ENCODE peak calls at places on chromosomes 4 and X, in five cellular contexts. One of them, this sample, is unnamed. For H3K4me1, the result is how much of the 10 kb centered on the place peaks cover.

GRCh38 chrX:108396188-108396885 is 41.9 kb downstream of the COL4A6 start:
- DNase-seq in breast epithelium: no peak
- DNase-seq in left ventricle myocardium inferior: no peak
- DNase-seq in right lobe of liver: no peak
- DNase-seq in ovary: no peak
- DNase-seq in this sample: no peak

GRCh38 chr4:139453371-139454110 is 380 bp upstream of the RAB33B start:
- DNase-seq in ovary: peak
- DNase-seq in breast epithelium: peak
- DNase-seq in right lobe of liver: peak
- DNase-seq in left ventricle myocardium inferior: peak
- DNase-seq in this sample: peak

GRCh38 chr4:154507170-154507569 is 15.6 kb upstream of the DCHS2 start:
- DNase-seq in breast epithelium: no peak
- DNase-seq in right lobe of liver: no peak
- DNase-seq in left ventricle myocardium inferior: no peak
- DNase-seq in ovary: no peak
- DNase-seq in this sample: no peak

GRCh38 chr4:71201817-71202576 is 136.8 kb upstream of the SLC4A4 start:
- DNase-seq in ovary: no peak
- DNase-seq in right lobe of liver: no peak
- DNase-seq in breast epithelium: no peak
- DNase-seq in left ventricle myocardium inferior: no peak
- DNase-seq in this sample: no peak

GRCh38 chr4:2469192-2469984 is 482 bp downstream of the RNF4 start:
- DNase-seq in ovary: peak
- DNase-seq in right lobe of liver: peak
- DNase-seq in left ventricle myocardium inferior: peak
- DNase-seq in breast epithelium: peak
- DNase-seq in this sample: no peak

GRCh38 chrX:71181910-71182799 is 37.5 kb downstream of the NLGN3 start:
- DNase-seq in breast epithelium: peak
- DNase-seq in ovary: peak
- DNase-seq in right lobe of liver: peak
- DNase-seq in left ventricle myocardium inferior: peak
- DNase-seq in this sample: peak

GRCh38 chr4:139651282-139652194 is 14.1 kb upstream of the MGST2 start:
- DNase-seq in breast epithelium: peak
- DNase-seq in ovary: peak
- DNase-seq in left ventricle myocardium inferior: peak
- DNase-seq in right lobe of liver: peak
- DNase-seq in this sample: peak

GRCh38 chr4:75110061-75110460 is 177.1 kb downstream of the PARM1 start:
- DNase-seq in right lobe of liver: no peak
- DNase-seq in left ventricle myocardium inferior: no peak
- DNase-seq in breast epithelium: no peak
- DNase-seq in ovary: no peak
- DNase-seq in this sample: no peak

GRCh38 chrX:136847874-136848273 is 32.7 kb downstream of the RBMX start:
- DNase-seq in left ventricle myocardium inferior: no peak
- DNase-seq in ovary: no peak
- DNase-seq in right lobe of liver: no peak
- DNase-seq in breast epithelium: no peak
- DNase-seq in this sample: no peak

GRCh38 chr4:127421418-127421817 is 211.3 kb upstream of the INTU start:
- DNase-seq in breast epithelium: no peak
- DNase-seq in ovary: no peak
- DNase-seq in right lobe of liver: no peak
- DNase-seq in left ventricle myocardium inferior: no peak
- DNase-seq in this sample: no peak

DNA sequence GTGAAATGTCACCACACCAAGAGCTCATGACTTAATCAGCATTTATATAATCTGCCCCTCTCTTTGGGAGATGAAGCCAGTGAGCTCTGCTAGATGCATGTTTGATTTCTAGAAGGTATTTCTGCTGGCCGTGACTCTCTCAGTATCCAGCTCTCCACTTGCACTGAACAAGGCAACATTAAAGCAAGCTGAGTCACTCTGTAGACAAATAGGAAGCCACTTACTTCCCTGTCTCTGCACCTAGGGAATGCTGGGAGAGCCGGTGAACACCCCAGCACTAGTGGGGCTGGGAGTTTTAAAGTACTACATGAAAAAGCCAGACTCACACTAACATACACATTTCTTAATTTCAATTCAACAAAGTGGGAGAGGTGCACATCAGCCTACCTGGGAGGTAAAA is 79.2 kb downstream of the MID1IP1 start:
- DNase-seq in right lobe of liver: no peak
- DNase-seq in left ventricle myocardium inferior: no peak
- DNase-seq in breast epithelium: no peak
- DNase-seq in ovary: no peak
- DNase-seq in this sample: no peak
- H3K4me1 ChIP-seq in right lobe of liver: under half
- H3K4me1 ChIP-seq in left ventricle myocardium inferior: under half
- H3K4me1 ChIP-seq in breast epithelium: under half
- H3K4me1 ChIP-seq in ovary: under half
- H3K4me1 ChIP-seq in this sample: under half

GRCh38 chrX:3348191-3348590 is 1.7 kb upstream of the MXRA5 start:
- DNase-seq in breast epithelium: no peak
- DNase-seq in left ventricle myocardium inferior: no peak
- DNase-seq in ovary: no peak
- DNase-seq in right lobe of liver: no peak
- DNase-seq in this sample: no peak

GRCh38 chrX:3351287-3351686 is 4.8 kb upstream of the MXRA5 start:
- DNase-seq in breast epithelium: no peak
- DNase-seq in right lobe of liver: no peak
- DNase-seq in left ventricle myocardium inferior: no peak
- DNase-seq in ovary: no peak
- DNase-seq in this sample: no peak

GRCh38 chrX:3346436-3347329 is at the start of gene MXRA5:
- DNase-seq in right lobe of liver: no peak
- DNase-seq in ovary: no peak
- DNase-seq in breast epithelium: no peak
- DNase-seq in left ventricle myocardium inferior: peak
- DNase-seq in this sample: no peak

DNA sequence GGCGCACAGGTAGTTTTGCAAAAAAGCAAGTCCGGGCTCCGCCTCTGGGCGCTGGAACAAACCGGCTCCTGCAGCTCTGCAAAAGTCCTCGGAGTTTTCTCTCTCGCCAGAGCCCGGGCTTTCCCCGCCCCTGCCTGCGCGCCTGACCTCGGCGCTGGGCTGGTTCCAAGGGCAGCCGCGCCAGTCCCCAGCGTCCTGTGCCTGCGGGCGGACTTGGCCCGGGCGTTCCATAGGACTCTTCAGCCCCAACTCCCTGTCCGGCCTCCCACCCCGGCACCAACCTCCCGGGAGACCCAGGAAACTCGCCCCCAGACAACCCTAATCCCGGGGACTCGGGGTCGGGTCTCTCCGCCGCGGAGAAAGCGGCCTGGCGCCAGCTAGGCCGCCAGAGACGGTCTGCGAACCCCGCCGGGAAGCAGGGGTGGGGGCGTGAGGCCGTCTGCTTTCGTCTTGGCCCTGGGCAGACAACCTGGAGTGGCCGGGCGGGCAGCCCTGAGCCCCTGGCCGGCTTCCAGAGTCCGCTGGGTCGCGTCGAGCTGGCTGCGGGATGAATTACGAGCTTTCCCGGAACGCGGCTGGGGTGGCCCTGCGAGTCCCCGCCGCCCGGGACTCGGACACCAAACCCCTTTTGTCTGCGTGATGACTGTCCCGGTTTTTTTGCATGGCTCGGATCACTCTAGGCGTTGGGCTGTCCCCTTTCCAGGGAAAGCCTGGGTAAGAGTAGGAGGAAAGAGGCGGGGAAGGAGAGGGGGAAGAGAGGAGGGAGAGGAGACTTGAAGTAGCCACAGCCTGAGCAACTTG is 971 bp downstream of the MXRA5 start:
- DNase-seq in breast epithelium: peak
- DNase-seq in left ventricle myocardium inferior: peak
- DNase-seq in ovary: no peak
- DNase-seq in right lobe of liver: peak
- DNase-seq in this sample: no peak
- H3K27ac ChIP-seq in breast epithelium: peak
- H3K27ac ChIP-seq in left ventricle myocardium inferior: peak
- H3K27ac ChIP-seq in ovary: no peak
- H3K27ac ChIP-seq in right lobe of liver: no peak
- H3K27ac ChIP-seq in this sample: peak

GRCh38 chr4:123416462-123416861 is 19.9 kb downstream of the SPRY1 start:
- DNase-seq in ovary: no peak
- DNase-seq in breast epithelium: no peak
- DNase-seq in right lobe of liver: no peak
- DNase-seq in left ventricle myocardium inferior: no peak
- DNase-seq in this sample: no peak

GRCh38 chr4:123412700-123413512 is 16.3 kb downstream of the SPRY1 start:
- DNase-seq in ovary: no peak
- DNase-seq in left ventricle myocardium inferior: no peak
- DNase-seq in right lobe of liver: no peak
- DNase-seq in breast epithelium: no peak
- DNase-seq in this sample: no peak

GRCh38 chr4:123418486-123418931 is 21.9 kb downstream of the SPRY1 start:
- DNase-seq in breast epithelium: no peak
- DNase-seq in left ventricle myocardium inferior: no peak
- DNase-seq in ovary: no peak
- DNase-seq in right lobe of liver: no peak
- DNase-seq in this sample: no peak

GRCh38 chr4:123417813-123418212 is 21.2 kb downstream of the SPRY1 start:
- DNase-seq in left ventricle myocardium inferior: no peak
- DNase-seq in right lobe of liver: no peak
- DNase-seq in breast epithelium: no peak
- DNase-seq in ovary: no peak
- DNase-seq in this sample: no peak

GRCh38 chr4:123415977-123416376 is 19.4 kb downstream of the SPRY1 start:
- DNase-seq in left ventricle myocardium inferior: no peak
- DNase-seq in ovary: no peak
- DNase-seq in breast epithelium: no peak
- DNase-seq in right lobe of liver: no peak
- DNase-seq in this sample: no peak
- H3K4me1 ChIP-seq in left ventricle myocardium inferior: under half
- H3K4me1 ChIP-seq in ovary: under half
- H3K4me1 ChIP-seq in breast epithelium: under half
- H3K4me1 ChIP-seq in right lobe of liver: under half
- H3K4me1 ChIP-seq in this sample: under half

DNA sequence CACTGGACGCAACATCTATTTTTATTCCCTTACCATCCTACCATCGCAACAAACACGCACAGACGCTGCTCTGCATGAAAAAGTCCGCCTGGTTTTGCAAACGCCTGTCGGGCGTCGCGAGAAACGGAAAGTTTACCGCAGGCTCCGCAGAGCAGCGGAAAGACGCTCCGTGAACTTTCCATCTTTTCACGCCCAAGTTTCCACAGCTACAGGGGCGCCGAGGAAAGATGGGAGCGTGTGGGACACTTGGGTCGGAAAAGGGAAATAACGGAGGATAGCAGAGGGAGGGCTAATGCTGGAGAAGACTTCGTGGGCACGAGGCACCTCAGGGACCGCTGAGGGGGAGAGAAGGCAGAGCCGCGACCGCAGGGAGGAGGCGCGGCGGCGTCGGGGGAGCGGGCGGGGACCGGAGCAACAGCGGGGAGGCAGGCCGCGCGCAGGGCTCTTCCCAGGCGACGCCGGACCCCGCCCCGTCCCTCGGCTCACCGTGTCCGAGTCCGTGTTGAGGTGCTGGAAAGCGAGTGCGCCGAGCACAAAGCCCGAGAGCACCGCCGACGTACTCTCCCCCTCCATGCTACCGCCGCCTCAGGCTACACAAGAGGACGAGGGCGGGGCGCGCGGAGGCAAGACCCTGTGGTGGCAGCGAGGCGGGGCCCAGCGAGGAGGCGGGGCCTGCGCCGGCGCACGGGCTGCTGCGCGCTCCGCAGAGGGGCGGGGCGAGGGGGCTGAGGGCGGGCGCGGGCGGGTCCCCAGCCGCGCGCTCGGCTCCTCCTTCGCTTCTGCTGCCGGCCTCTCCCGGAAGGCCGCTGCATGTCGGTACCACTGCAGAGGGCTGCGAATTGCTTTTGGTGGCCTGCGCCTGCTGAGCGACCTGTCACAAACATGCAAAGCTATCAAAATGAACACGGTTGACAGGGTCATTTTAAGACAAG is at the start of gene ABRAXAS1:
- DNase-seq in ovary: peak
- DNase-seq in right lobe of liver: peak
- DNase-seq in breast epithelium: peak
- DNase-seq in left ventricle myocardium inferior: peak
- DNase-seq in this sample: peak
- H3K27ac ChIP-seq in ovary: peak
- H3K27ac ChIP-seq in right lobe of liver: peak
- H3K27ac ChIP-seq in breast epithelium: peak
- H3K27ac ChIP-seq in left ventricle myocardium inferior: peak
- H3K27ac ChIP-seq in this sample: peak

DNA sequence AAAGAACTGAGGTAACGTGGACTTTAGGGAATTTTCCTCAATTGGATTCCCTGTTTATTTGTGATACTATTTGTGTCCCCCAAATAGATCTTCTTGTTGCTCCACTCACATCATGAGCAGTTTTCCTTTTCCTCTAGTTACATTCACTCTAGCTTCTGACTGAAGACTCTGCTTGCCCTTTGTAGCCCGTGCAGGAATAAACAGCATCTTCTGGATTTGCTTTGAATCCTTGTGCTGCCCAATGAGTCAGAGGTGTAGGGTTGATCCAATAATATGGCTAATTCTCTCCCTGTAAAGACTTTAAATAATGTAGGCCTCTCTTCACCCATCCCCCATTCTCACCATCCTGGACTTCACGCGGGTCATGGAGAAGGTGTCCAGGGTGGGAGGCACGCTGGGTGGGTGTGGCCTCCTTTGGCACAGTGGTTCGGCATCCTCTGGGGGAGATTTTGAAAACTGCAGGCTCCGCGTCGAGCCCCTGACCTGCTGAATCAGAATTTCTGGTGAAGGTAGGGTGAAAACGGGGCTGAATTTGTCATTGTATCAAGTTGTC is 9.0 kb downstream of the HAND2 start:
- DNase-seq in breast epithelium: no peak
- DNase-seq in ovary: no peak
- DNase-seq in right lobe of liver: no peak
- DNase-seq in left ventricle myocardium inferior: no peak
- DNase-seq in this sample: no peak
- H3K4me1 ChIP-seq in breast epithelium: under half
- H3K4me1 ChIP-seq in ovary: under half
- H3K4me1 ChIP-seq in right lobe of liver: under half
- H3K4me1 ChIP-seq in left ventricle myocardium inferior: half or more
- H3K4me1 ChIP-seq in this sample: under half

DNA sequence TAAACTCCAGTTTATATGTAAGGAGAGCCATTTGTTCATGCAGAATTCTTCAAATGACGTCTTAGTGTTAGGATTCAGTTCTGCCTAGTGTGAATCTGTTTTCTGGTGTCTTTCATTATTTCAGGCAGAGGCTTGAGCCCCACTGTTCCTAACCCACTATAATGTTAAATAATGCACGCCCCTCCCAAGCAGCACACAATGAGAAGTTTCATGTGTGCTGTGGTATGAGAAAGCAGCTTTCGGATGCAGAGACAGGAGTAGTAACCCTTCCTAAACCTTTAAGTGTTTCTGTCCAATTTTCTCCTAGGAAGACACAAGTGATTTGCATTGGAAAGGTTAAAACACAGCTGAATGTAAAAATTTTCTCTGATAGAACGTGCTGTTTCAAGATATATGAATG is 54.5 kb downstream of the TRIM2 start:
- DNase-seq in left ventricle myocardium inferior: no peak
- DNase-seq in ovary: no peak
- DNase-seq in breast epithelium: no peak
- DNase-seq in right lobe of liver: no peak
- DNase-seq in this sample: no peak
- H3K27ac ChIP-seq in left ventricle myocardium inferior: no peak
- H3K27ac ChIP-seq in ovary: no peak
- H3K27ac ChIP-seq in breast epithelium: no peak
- H3K27ac ChIP-seq in right lobe of liver: no peak
- H3K27ac ChIP-seq in this sample: no peak

GRCh38 chrX:12986164-12986779 is 11.4 kb downstream of the TMSB4X start:
- DNase-seq in ovary: no peak
- DNase-seq in right lobe of liver: no peak
- DNase-seq in left ventricle myocardium inferior: no peak
- DNase-seq in breast epithelium: no peak
- DNase-seq in this sample: no peak
- H3K4me1 ChIP-seq in ovary: under half
- H3K4me1 ChIP-seq in right lobe of liver: under half
- H3K4me1 ChIP-seq in left ventricle myocardium inferior: under half
- H3K4me1 ChIP-seq in breast epithelium: under half
- H3K4me1 ChIP-seq in this sample: under half

This sample was measured in right atrium auricular region.